ENCODE peak calls at places on chromosomes 16 and 17, in four cellular contexts. One of them, this sample, is unnamed. For H3K36me3, the result is how much of the 10 kb centered on the place peaks cover.

GRCh38 chr17:50080827-50081226 is 14.3 kb upstream of the PDK2 start:
- DNase-seq in PC-9: no peak
- DNase-seq in naive thymus-derived CD4-positive, alpha-beta T cell: no peak
- DNase-seq in upper lobe of right lung: no peak
- DNase-seq in this sample: no peak

GRCh38 chr17:37816951-37817350 is 72.1 kb upstream of the HNF1B start:
- DNase-seq in PC-9: no peak
- DNase-seq in naive thymus-derived CD4-positive, alpha-beta T cell: no peak
- DNase-seq in upper lobe of right lung: no peak
- DNase-seq in this sample: no peak

GRCh38 chr17:41547378-41547841 is 19.3 kb upstream of the KRT19 start:
- DNase-seq in PC-9: peak
- DNase-seq in naive thymus-derived CD4-positive, alpha-beta T cell: no peak
- DNase-seq in upper lobe of right lung: no peak
- DNase-seq in this sample: no peak

GRCh38 chr16:85348065-85348840 is 236.0 kb upstream of the CIBAR2 start:
- DNase-seq in PC-9: no peak
- DNase-seq in naive thymus-derived CD4-positive, alpha-beta T cell: no peak
- DNase-seq in upper lobe of right lung: no peak
- DNase-seq in this sample: no peak

GRCh38 chr17:77465358-77466041 is 324.7 kb downstream of the SEC14L1 start:
- DNase-seq in PC-9: no peak
- DNase-seq in naive thymus-derived CD4-positive, alpha-beta T cell: peak
- DNase-seq in upper lobe of right lung: peak
- DNase-seq in this sample: peak

GRCh38 chr17:83121921-83122820 is 42.8 kb downstream of the METRNL start:
- DNase-seq in PC-9: no peak
- DNase-seq in naive thymus-derived CD4-positive, alpha-beta T cell: no peak
- DNase-seq in upper lobe of right lung: no peak
- DNase-seq in this sample: no peak

GRCh38 chr17:76076765-76077581 is 2.0 kb upstream of the ZACN start:
- DNase-seq in PC-9: no peak
- DNase-seq in naive thymus-derived CD4-positive, alpha-beta T cell: peak
- DNase-seq in upper lobe of right lung: peak
- DNase-seq in this sample: no peak

GRCh38 chr16:53159781-53160436 is 105.1 kb downstream of the CHD9 start:
- DNase-seq in PC-9: no peak
- DNase-seq in naive thymus-derived CD4-positive, alpha-beta T cell: peak
- DNase-seq in upper lobe of right lung: no peak
- DNase-seq in this sample: no peak

GRCh38 chr17:65855245-65855644 is 293.8 kb upstream of the AXIN2 start:
- DNase-seq in PC-9: peak
- DNase-seq in naive thymus-derived CD4-positive, alpha-beta T cell: no peak
- DNase-seq in upper lobe of right lung: no peak
- DNase-seq in this sample: no peak

GRCh38 chr17:7220593-7221280 is 999 bp downstream of the ACADVL start:
- DNase-seq in PC-9: peak
- DNase-seq in naive thymus-derived CD4-positive, alpha-beta T cell: peak
- DNase-seq in upper lobe of right lung: peak
- DNase-seq in this sample: no peak

GRCh38 chr16:5428932-5429331 is 331.3 kb upstream of the EEF2KMT start:
- DNase-seq in PC-9: no peak
- DNase-seq in naive thymus-derived CD4-positive, alpha-beta T cell: no peak
- DNase-seq in upper lobe of right lung: no peak
- DNase-seq in this sample: no peak

GRCh38 chr17:47694818-47695663 is 1.1 kb downstream of the TBKBP1 start:
- DNase-seq in PC-9: no peak
- DNase-seq in naive thymus-derived CD4-positive, alpha-beta T cell: no peak
- DNase-seq in upper lobe of right lung: peak
- DNase-seq in this sample: peak

GRCh38 chr16:17476414-17477259 is 5.9 kb upstream of the XYLT1 start:
- DNase-seq in PC-9: no peak
- DNase-seq in naive thymus-derived CD4-positive, alpha-beta T cell: peak
- DNase-seq in upper lobe of right lung: no peak
- DNase-seq in this sample: no peak

GRCh38 chr16:50626868-50627267 is 54.2 kb downstream of the SNX20 start:
- DNase-seq in PC-9: no peak
- DNase-seq in naive thymus-derived CD4-positive, alpha-beta T cell: peak
- DNase-seq in upper lobe of right lung: no peak
- DNase-seq in this sample: no peak
- H3K36me3 ChIP-seq in PC-9: under half
- H3K36me3 ChIP-seq in naive thymus-derived CD4-positive, alpha-beta T cell: under half
- H3K36me3 ChIP-seq in upper lobe of right lung: under half
- H3K36me3 ChIP-seq in this sample: under half

GRCh38 chr16:14303182-14303618 is 232.1 kb downstream of the MRTFB start:
- DNase-seq in PC-9: peak
- DNase-seq in naive thymus-derived CD4-positive, alpha-beta T cell: no peak
- DNase-seq in upper lobe of right lung: no peak
- DNase-seq in this sample: no peak

GRCh38 chr16:14302399-14303181 is 231.5 kb downstream of the MRTFB start:
- DNase-seq in PC-9: no peak
- DNase-seq in naive thymus-derived CD4-positive, alpha-beta T cell: no peak
- DNase-seq in upper lobe of right lung: no peak
- DNase-seq in this sample: no peak

GRCh38 chr16:14300631-14301149 is 229.6 kb downstream of the MRTFB start:
- DNase-seq in PC-9: peak
- DNase-seq in naive thymus-derived CD4-positive, alpha-beta T cell: peak
- DNase-seq in upper lobe of right lung: peak
- DNase-seq in this sample: peak

GRCh38 chr16:14302031-14302398 is 230.9 kb downstream of the MRTFB start:
- DNase-seq in PC-9: peak
- DNase-seq in naive thymus-derived CD4-positive, alpha-beta T cell: no peak
- DNase-seq in upper lobe of right lung: peak
- DNase-seq in this sample: no peak

GRCh38 chr16:14301150-14302030 is 230.3 kb downstream of the MRTFB start:
- DNase-seq in PC-9: peak
- DNase-seq in naive thymus-derived CD4-positive, alpha-beta T cell: peak
- DNase-seq in upper lobe of right lung: peak
- DNase-seq in this sample: no peak
- H3K27ac ChIP-seq in PC-9: peak
- H3K27ac ChIP-seq in naive thymus-derived CD4-positive, alpha-beta T cell: peak
- H3K27ac ChIP-seq in upper lobe of right lung: peak
- H3K27ac ChIP-seq in this sample: peak

DNA sequence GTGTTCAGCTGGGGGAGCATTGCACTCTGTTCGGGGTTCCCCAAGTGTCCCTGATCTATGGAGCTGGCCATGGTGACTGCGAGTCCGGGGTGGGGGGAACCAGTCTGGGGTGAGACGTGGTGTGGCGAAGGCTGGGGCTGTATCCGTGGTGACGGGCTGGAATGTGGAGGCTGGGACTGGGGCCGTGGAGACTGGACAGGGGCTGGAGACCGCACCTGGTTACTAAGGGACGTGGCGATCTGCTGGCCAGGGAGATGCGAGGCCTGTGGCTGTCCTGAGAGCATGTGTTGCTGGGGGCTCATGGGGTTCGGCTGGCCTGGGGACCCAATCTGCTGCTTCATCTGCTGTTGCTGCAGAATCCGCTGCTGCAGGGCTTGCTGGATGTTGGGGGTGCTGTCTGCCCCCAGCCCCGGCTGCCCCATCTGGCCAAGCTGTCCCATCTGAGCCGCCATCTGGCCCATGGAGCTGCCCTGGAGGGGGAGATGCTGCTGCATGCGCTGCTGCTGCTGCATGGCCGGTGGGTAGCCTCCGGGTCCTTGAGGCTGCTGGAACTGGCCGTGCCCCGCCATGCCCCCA is 10.6 kb upstream of the TRAP1 start:
- DNase-seq in PC-9: no peak
- DNase-seq in naive thymus-derived CD4-positive, alpha-beta T cell: no peak
- DNase-seq in upper lobe of right lung: no peak
- DNase-seq in this sample: no peak
- H3K36me3 ChIP-seq in PC-9: under half
- H3K36me3 ChIP-seq in naive thymus-derived CD4-positive, alpha-beta T cell: under half
- H3K36me3 ChIP-seq in upper lobe of right lung: half or more
- H3K36me3 ChIP-seq in this sample: half or more

GRCh38 chr17:1031711-1032110 is 34.8 kb downstream of the TIMM22 start:
- DNase-seq in PC-9: no peak
- DNase-seq in naive thymus-derived CD4-positive, alpha-beta T cell: no peak
- DNase-seq in upper lobe of right lung: no peak
- DNase-seq in this sample: no peak
- H3K27ac ChIP-seq in PC-9: no peak
- H3K27ac ChIP-seq in naive thymus-derived CD4-positive, alpha-beta T cell: no peak
- H3K27ac ChIP-seq in upper lobe of right lung: no peak
- H3K27ac ChIP-seq in this sample: peak

This sample was measured in thoracic aorta.